ENCODE peak calls at places on chromosomes 6 and 20, in five cellular contexts. O is ovary, H is uterus, L is spleen, N is GM23338. U is an unnamed sample.
A peak's percentile ranks its signal among the peaks of the same experiment; 100 is the strongest.

GRCh38 chr6:44292661-44293365 is 20.3 kb downstream of the AARS2 start:
- DNase-seq in O (no peak), H (no peak), L (no peak), N (no peak), U (no peak)

GRCh38 chr6:156507656-156508055 is 269.5 kb upstream of the ARID1B start:
- DNase-seq in O (no peak), H (no peak), L (no peak), N (no peak), U (no peak)

GRCh38 chr6:123027392-123027791 is 31.4 kb downstream of the CLVS2 start:
- DNase-seq in O (no peak), H (no peak), L (no peak), N (no peak), U (no peak)

GRCh38 chr6:7136859-7137334 is 29.1 kb downstream of the RREB1 start:
- DNase-seq in O (no peak), H (no peak), L (peak; percentile 76), N (no peak), U (no peak)

GRCh38 chr6:33088931-33089640 is 13.3 kb downstream of the HLA-DPB1 start:
- DNase-seq in O (no peak), H (no peak), L (no peak), N (no peak), U (no peak)

GRCh38 chr20:44309763-44310663 is 989 bp downstream of the FITM2 start:
- DNase-seq in O (peak; percentile 39), H (peak; percentile 40), L (no peak), N (peak; percentile 12), U (no peak)

GRCh38 chr6:29907637-29908340 is 34.5 kb upstream of the HLA-A start:
- DNase-seq in O (no peak), H (no peak), L (no peak), N (no peak), U (no peak)

GRCh38 chr6:123393333-123393732 is 243.4 kb downstream of the TRDN start:
- DNase-seq in O (no peak), H (no peak), L (no peak), N (peak; percentile 27), U (no peak)

DNA sequence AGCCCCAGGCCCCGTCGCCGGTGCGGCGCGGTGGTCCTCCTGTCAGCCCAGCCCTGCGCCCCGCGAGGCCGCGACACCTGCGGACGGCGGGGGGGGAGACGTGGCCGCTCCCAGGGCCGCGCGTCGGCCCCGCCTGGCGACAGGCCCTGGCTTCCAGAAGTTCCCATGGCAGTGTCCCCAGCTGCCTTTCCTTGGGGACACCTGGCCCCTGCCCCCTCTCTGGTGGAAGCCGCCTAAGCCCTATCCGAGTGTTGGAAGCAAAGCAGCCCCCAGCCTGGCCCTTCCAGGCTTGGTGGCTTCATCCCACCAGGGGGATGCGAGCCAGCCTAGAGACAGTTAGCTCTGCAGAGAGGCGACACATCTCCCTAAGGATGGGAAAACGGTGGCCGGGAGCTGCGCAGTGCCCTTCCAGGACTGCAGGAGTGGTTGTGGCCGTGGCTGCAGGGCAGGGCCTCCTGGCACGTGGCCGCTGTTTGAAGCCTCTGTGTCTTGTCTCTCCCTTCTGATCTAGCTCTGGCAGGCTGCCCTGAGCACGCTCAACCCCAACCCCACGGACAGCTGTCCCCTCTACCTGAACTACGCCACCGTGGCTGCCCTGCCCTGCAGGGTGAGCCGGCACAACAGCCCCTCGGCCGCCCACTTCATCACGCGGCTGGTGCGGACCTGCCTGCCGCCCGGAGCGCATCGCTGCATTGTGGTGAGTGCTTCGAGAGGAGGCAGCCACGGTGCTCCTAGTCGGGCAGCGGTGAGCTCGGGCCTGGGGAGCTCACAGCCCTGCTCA is 816 bp downstream of the NPEPL1 start:
- DNase-seq in O (peak; percentile 57), H (no peak), L (peak; percentile 90), N (peak; percentile 59), U (no peak)
- H3K27me3 ChIP-seq in O (no peaks in the 10 kb centered on the region), H (no peaks in the 10 kb centered on the region), L (no peaks in the 10 kb centered on the region), N (no peaks in the 10 kb centered on the region), U (no peaks in the 10 kb centered on the region)

GRCh38 chr6:104381907-104382306 is 477.8 kb downstream of the HACE1 start:
- DNase-seq in O (no peak), H (no peak), L (no peak), N (peak; percentile 45), U (no peak)
- TF ChIP-seq CTCF in O (no peak), H (no peak), L (no peak), N (no peak), U (no peak)

GRCh38 chr6:106512048-106512957 is 117.0 kb downstream of the RTN4IP1 start:
- DNase-seq in O (peak; percentile 65), H (peak; percentile 66), L (peak; percentile 98), N (peak; percentile 80), U (peak; percentile 70)

GRCh38 chr6:106510090-106510970 is 119.0 kb downstream of the RTN4IP1 start:
- DNase-seq in O (peak; percentile 56), H (peak; percentile 44), L (peak; percentile 94), N (peak; percentile 71), U (peak; percentile 59)

GRCh38 chr6:106509420-106510089 is 119.7 kb downstream of the RTN4IP1 start:
- DNase-seq in O (no peak), H (no peak), L (peak; percentile 83), N (peak; percentile 82), U (no peak)

GRCh38 chr6:106512958-106513480 is 116.3 kb downstream of the RTN4IP1 start:
- DNase-seq in O (no peak), H (no peak), L (no peak), N (no peak), U (no peak)

DNA sequence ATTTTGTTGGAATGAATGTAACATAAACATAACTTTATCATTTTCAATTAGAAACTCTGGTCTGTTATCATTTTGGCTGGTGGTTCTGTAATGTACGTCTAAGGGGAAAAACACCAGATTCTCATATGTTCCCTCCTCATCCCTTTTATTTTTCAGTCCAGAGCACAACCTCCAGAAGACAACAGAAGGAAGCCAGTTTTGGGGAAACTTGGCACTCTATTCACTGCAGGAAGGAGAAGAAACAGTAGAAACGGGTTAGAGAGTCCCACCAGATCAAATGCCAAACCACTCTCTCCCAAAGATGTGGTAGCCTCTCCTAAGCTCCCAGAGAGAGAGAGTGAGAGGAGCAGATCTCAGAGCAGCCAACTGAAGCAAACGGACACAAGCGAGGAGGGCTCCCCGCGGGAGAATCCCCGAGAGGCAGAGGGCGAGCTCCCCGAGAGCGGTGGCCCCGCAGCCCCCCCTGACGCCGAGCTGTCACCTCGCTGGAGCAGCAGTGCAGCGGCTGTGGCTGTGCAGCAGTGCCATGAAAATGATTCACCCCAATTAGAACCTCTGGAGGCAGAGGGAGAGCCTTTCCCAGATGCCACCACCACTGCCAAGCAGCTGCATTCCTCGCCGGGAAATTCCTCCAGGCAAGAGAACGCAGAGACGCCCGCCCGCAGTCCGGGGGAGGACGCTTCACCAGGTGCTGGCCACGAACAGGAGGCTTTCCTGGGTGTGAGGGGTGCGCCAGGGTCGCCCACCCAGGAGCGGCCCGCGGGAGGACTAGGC is 117.8 kb downstream of the RTN4IP1 start:
- DNase-seq in O (peak; percentile 22), H (no peak), L (peak; percentile 91), N (peak; percentile 81), U (peak; percentile 35)
- H3K27ac ChIP-seq in O (no peak overlapping the region), H (peak overlapping the region; percentile 82), L (peak overlapping the region; percentile 99), N (no peak overlapping the region), U (peak overlapping the region; percentile 96)

GRCh38 chr6:93418448-93419303 is 683 bp downstream of the EPHA7 start:
- DNase-seq in O (peak; percentile 39), H (peak; percentile 26), L (peak; percentile 78), N (peak; percentile 79), U (no peak)

GRCh38 chr6:93419304-93420162 is at the start of gene EPHA7:
- DNase-seq in O (peak; percentile 96), H (peak; percentile 97), L (peak; percentile 90), N (peak; percentile 98), U (no peak)

GRCh38 chr6:93418113-93418447 is 1.3 kb downstream of the EPHA7 start:
- DNase-seq in O (no peak), H (no peak), L (no peak), N (no peak), U (no peak)

GRCh38 chr6:93416575-93417420 is 2.6 kb downstream of the EPHA7 start:
- DNase-seq in O (peak; percentile 26), H (peak; percentile 15), L (peak; percentile 78), N (peak; percentile 79), U (no peak)

DNA sequence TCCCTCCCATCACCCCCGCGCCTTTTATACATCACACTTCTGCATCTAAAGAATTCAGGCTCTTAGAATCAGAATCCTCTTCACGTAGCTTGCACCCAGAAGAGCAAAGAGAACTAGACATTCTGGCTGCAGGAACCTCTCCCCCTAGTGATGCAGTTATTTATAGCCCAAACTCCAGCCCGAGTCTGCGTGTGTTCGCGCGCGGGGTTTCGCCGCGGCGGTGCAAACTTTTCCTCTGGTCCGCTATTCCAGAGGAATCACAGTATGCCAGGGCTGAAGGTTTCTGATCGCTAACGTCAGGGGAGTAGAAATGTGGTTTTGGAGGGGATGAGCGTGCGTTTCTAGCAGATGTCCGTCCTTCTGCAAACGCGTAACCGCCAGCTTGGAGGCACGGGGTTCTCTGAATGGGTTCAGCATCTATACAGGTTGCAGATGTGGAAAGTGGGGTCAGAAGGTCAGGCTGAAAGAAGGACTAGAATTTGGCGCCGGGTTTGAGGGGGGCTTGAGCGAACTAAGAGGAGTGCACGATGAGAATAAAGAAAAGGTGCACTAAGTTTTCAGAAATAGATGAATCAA is 1.9 kb downstream of the EPHA7 start:
- DNase-seq in O (peak; percentile 16), H (no peak), L (no peak), N (no peak), U (no peak)
- H3K27me3 ChIP-seq in O (no peaks in the 10 kb centered on the region), H (peaks cover 57% of the 10 kb centered on the region), L (peaks cover 49% of the 10 kb centered on the region), N (peaks cover 58% of the 10 kb centered on the region), U (peaks cover 60% of the 10 kb centered on the region)

GRCh38 chr6:157713451-157714152 is 109.4 kb upstream of the SNX9 start:
- DNase-seq in O (no peak), H (no peak), L (no peak), N (no peak), U (no peak)

GRCh38 chr6:157716553-157716952 is 106.5 kb upstream of the SNX9 start:
- DNase-seq in O (no peak), H (no peak), L (no peak), N (no peak), U (no peak)

GRCh38 chr6:157712585-157713295 is 110.3 kb upstream of the SNX9 start:
- DNase-seq in O (no peak), H (no peak), L (no peak), N (no peak), U (no peak)

GRCh38 chr6:157715766-157716171 is 107.3 kb upstream of the SNX9 start:
- DNase-seq in O (peak; percentile 81), H (peak; percentile 81), L (no peak), N (no peak), U (no peak)

GRCh38 chr6:157714153-157714490 is 108.9 kb upstream of the SNX9 start:
- DNase-seq in O (no peak), H (no peak), L (no peak), N (no peak), U (no peak)
- TF ChIP-seq CTCF in O (no peak), H (no peak), L (no peak), N (no peak), U (no peak)

U was measured in CD4-positive, alpha-beta T cell.